ENCODE peak calls at places on chromosomes 2 and 18, in nine cellular contexts. One of them, this sample, is unnamed.
A peak's percentile ranks its signal among the peaks of the same experiment; 100 is the strongest.

GRCh38 chr2:226977775-226978190 is 141.9 kb downstream of the RHBDD1 start:
- DNase-seq in PC-3: peak; percentile 77
- DNase-seq in CD8-positive, alpha-beta T cell: no peak
- DNase-seq in spleen: no peak
- DNase-seq in astrocyte: peak; percentile 74
- DNase-seq in tibial artery: no peak
- DNase-seq in sigmoid colon: no peak
- DNase-seq in heart left ventricle: no peak
- DNase-seq in brain microvascular endothelial cell: peak; percentile 20
- DNase-seq in this sample: no peak

GRCh38 chr2:54897420-54898310 is 152.6 kb downstream of the RTN4 start:
- DNase-seq in brain microvascular endothelial cell: no peak
- DNase-seq in PC-3: no peak
- DNase-seq in CD8-positive, alpha-beta T cell: no peak
- DNase-seq in astrocyte: no peak
- DNase-seq in heart left ventricle: no peak
- DNase-seq in spleen: no peak
- DNase-seq in sigmoid colon: no peak
- DNase-seq in tibial artery: no peak
- DNase-seq in this sample: no peak

GRCh38 chr2:64003239-64003638 is 16.0 kb downstream of the VPS54 start:
- DNase-seq in tibial artery: no peak
- DNase-seq in sigmoid colon: no peak
- DNase-seq in PC-3: no peak
- DNase-seq in spleen: no peak
- DNase-seq in astrocyte: no peak
- DNase-seq in heart left ventricle: no peak
- DNase-seq in brain microvascular endothelial cell: no peak
- DNase-seq in CD8-positive, alpha-beta T cell: no peak
- DNase-seq in this sample: no peak

GRCh38 chr2:54040250-54040649 is 69.5 kb upstream of the PSME4 start:
- DNase-seq in heart left ventricle: no peak
- DNase-seq in PC-3: no peak
- DNase-seq in astrocyte: no peak
- DNase-seq in tibial artery: no peak
- DNase-seq in sigmoid colon: no peak
- DNase-seq in CD8-positive, alpha-beta T cell: no peak
- DNase-seq in spleen: no peak
- DNase-seq in brain microvascular endothelial cell: no peak
- DNase-seq in this sample: no peak

GRCh38 chr2:9554841-9555337 is 741 bp downstream of the ADAM17 start:
- DNase-seq in tibial artery: peak; percentile 74
- DNase-seq in PC-3: peak; percentile 58
- DNase-seq in brain microvascular endothelial cell: peak; percentile 75
- DNase-seq in astrocyte: peak; percentile 80
- DNase-seq in spleen: no peak
- DNase-seq in heart left ventricle: peak; percentile 50
- DNase-seq in sigmoid colon: no peak
- DNase-seq in CD8-positive, alpha-beta T cell: peak; percentile 16
- DNase-seq in this sample: no peak

GRCh38 chr2:187964742-187965141 is 326.9 kb upstream of the GULP1 start:
- DNase-seq in heart left ventricle: no peak
- DNase-seq in brain microvascular endothelial cell: peak; percentile 45
- DNase-seq in spleen: no peak
- DNase-seq in sigmoid colon: no peak
- DNase-seq in tibial artery: no peak
- DNase-seq in CD8-positive, alpha-beta T cell: no peak
- DNase-seq in astrocyte: peak; percentile 13
- DNase-seq in PC-3: peak; percentile 55
- DNase-seq in this sample: no peak

GRCh38 chr18:26051845-26052244 is 38.6 kb downstream of the SS18 start:
- DNase-seq in PC-3: no peak
- DNase-seq in tibial artery: no peak
- DNase-seq in astrocyte: no peak
- DNase-seq in CD8-positive, alpha-beta T cell: no peak
- DNase-seq in sigmoid colon: no peak
- DNase-seq in brain microvascular endothelial cell: no peak
- DNase-seq in spleen: no peak
- DNase-seq in heart left ventricle: no peak
- DNase-seq in this sample: no peak

GRCh38 chr18:45628979-45629958 is 14.0 kb downstream of the SLC14A2 start:
- DNase-seq in tibial artery: no peak
- DNase-seq in CD8-positive, alpha-beta T cell: no peak
- DNase-seq in heart left ventricle: no peak
- DNase-seq in spleen: peak; percentile 72
- DNase-seq in sigmoid colon: no peak
- DNase-seq in PC-3: peak; percentile 4
- DNase-seq in brain microvascular endothelial cell: peak; percentile 67
- DNase-seq in astrocyte: peak; percentile 71
- DNase-seq in this sample: no peak

GRCh38 chr2:240187989-240188590 is 47.6 kb upstream of the OTOS start:
- DNase-seq in heart left ventricle: no peak
- DNase-seq in astrocyte: no peak
- DNase-seq in sigmoid colon: peak; percentile 46
- DNase-seq in CD8-positive, alpha-beta T cell: no peak
- DNase-seq in PC-3: no peak
- DNase-seq in brain microvascular endothelial cell: no peak
- DNase-seq in tibial artery: no peak
- DNase-seq in spleen: peak; percentile 46
- DNase-seq in this sample: peak; percentile 19

GRCh38 chr2:240186191-240186725 is 45.8 kb upstream of the OTOS start:
- DNase-seq in CD8-positive, alpha-beta T cell: no peak
- DNase-seq in spleen: peak; percentile 38
- DNase-seq in sigmoid colon: peak; percentile 41
- DNase-seq in PC-3: no peak
- DNase-seq in astrocyte: no peak
- DNase-seq in tibial artery: no peak
- DNase-seq in brain microvascular endothelial cell: no peak
- DNase-seq in heart left ventricle: no peak
- DNase-seq in this sample: peak; percentile 46

GRCh38 chr2:240191001-240191400 is 50.5 kb upstream of the OTOS start:
- DNase-seq in brain microvascular endothelial cell: no peak
- DNase-seq in sigmoid colon: peak; percentile 45
- DNase-seq in CD8-positive, alpha-beta T cell: no peak
- DNase-seq in heart left ventricle: no peak
- DNase-seq in astrocyte: no peak
- DNase-seq in PC-3: no peak
- DNase-seq in tibial artery: no peak
- DNase-seq in spleen: peak; percentile 35
- DNase-seq in this sample: peak; percentile 45

GRCh38 chr2:240192661-240193060 is 52.2 kb upstream of the OTOS start:
- DNase-seq in brain microvascular endothelial cell: no peak
- DNase-seq in sigmoid colon: no peak
- DNase-seq in PC-3: no peak
- DNase-seq in CD8-positive, alpha-beta T cell: no peak
- DNase-seq in tibial artery: no peak
- DNase-seq in astrocyte: no peak
- DNase-seq in spleen: peak; percentile 14
- DNase-seq in heart left ventricle: no peak
- DNase-seq in this sample: peak; percentile 26

DNA sequence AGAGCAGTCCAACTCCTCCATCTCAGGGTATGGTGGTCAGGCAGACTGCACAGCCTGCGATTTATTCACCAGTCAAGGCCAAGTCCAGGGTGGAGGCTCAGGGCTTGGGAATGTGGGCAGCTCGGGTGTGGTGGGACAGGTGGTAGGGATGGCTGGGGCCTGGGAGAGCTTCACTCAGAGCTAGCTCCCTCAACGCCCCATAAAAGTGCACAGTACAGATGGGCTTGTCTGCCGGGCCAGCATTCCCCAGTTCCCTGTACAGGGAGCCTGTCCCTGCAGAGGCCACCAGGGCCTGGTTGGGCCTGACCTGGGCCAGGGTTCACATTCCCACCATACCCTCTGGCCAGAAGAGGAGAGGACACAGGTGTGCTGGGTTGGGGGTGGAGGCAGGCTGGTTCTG is 49.2 kb upstream of the OTOS start:
- DNase-seq in tibial artery: no peak
- DNase-seq in PC-3: no peak
- DNase-seq in spleen: peak; percentile 39
- DNase-seq in CD8-positive, alpha-beta T cell: no peak
- DNase-seq in brain microvascular endothelial cell: no peak
- DNase-seq in sigmoid colon: peak; percentile 34
- DNase-seq in astrocyte: no peak
- DNase-seq in heart left ventricle: no peak
- DNase-seq in this sample: peak; percentile 43
- H3K27me3 ChIP-seq in tibial artery: peaks cover 29% of the 10 kb centered on the region
- H3K27me3 ChIP-seq in PC-3: peaks cover 98% of the 10 kb centered on the region
- H3K27me3 ChIP-seq in spleen: peaks cover 24% of the 10 kb centered on the region
- H3K27me3 ChIP-seq in CD8-positive, alpha-beta T cell: no peaks in the 10 kb centered on the region
- H3K27me3 ChIP-seq in brain microvascular endothelial cell: no peaks in the 10 kb centered on the region
- H3K27me3 ChIP-seq in sigmoid colon: no peaks in the 10 kb centered on the region
- H3K27me3 ChIP-seq in astrocyte: peaks cover 5% of the 10 kb centered on the region
- H3K27me3 ChIP-seq in heart left ventricle: no peaks in the 10 kb centered on the region
- H3K27me3 ChIP-seq in this sample: no peaks in the 10 kb centered on the region

GRCh38 chr2:24231461-24231881 is 56.6 kb downstream of the FAM228A start:
- DNase-seq in sigmoid colon: no peak
- DNase-seq in tibial artery: no peak
- DNase-seq in heart left ventricle: no peak
- DNase-seq in PC-3: peak; percentile 11
- DNase-seq in astrocyte: peak; percentile 53
- DNase-seq in spleen: no peak
- DNase-seq in CD8-positive, alpha-beta T cell: no peak
- DNase-seq in brain microvascular endothelial cell: peak; percentile 54
- DNase-seq in this sample: no peak

GRCh38 chr2:24233321-24233720 is 58.5 kb downstream of the FAM228A start:
- DNase-seq in spleen: no peak
- DNase-seq in brain microvascular endothelial cell: no peak
- DNase-seq in sigmoid colon: no peak
- DNase-seq in heart left ventricle: no peak
- DNase-seq in PC-3: no peak
- DNase-seq in tibial artery: no peak
- DNase-seq in astrocyte: no peak
- DNase-seq in CD8-positive, alpha-beta T cell: no peak
- DNase-seq in this sample: no peak

GRCh38 chr2:24225883-24226282 is 51.0 kb downstream of the FAM228A start:
- DNase-seq in spleen: no peak
- DNase-seq in brain microvascular endothelial cell: no peak
- DNase-seq in heart left ventricle: no peak
- DNase-seq in sigmoid colon: no peak
- DNase-seq in PC-3: no peak
- DNase-seq in tibial artery: no peak
- DNase-seq in astrocyte: no peak
- DNase-seq in CD8-positive, alpha-beta T cell: no peak
- DNase-seq in this sample: no peak

GRCh38 chr2:24222946-24223345 is 48.1 kb downstream of the FAM228A start:
- DNase-seq in brain microvascular endothelial cell: no peak
- DNase-seq in CD8-positive, alpha-beta T cell: no peak
- DNase-seq in spleen: no peak
- DNase-seq in sigmoid colon: no peak
- DNase-seq in astrocyte: no peak
- DNase-seq in heart left ventricle: no peak
- DNase-seq in PC-3: no peak
- DNase-seq in tibial artery: no peak
- DNase-seq in this sample: no peak

GRCh38 chr2:24228470-24228869 is 53.6 kb downstream of the FAM228A start:
- DNase-seq in brain microvascular endothelial cell: no peak
- DNase-seq in CD8-positive, alpha-beta T cell: no peak
- DNase-seq in sigmoid colon: no peak
- DNase-seq in PC-3: peak; percentile 59
- DNase-seq in heart left ventricle: no peak
- DNase-seq in spleen: no peak
- DNase-seq in tibial artery: no peak
- DNase-seq in astrocyte: no peak
- DNase-seq in this sample: no peak
- H3K27ac ChIP-seq in brain microvascular endothelial cell: no peak overlapping the region
- H3K27ac ChIP-seq in CD8-positive, alpha-beta T cell: no peak overlapping the region
- H3K27ac ChIP-seq in sigmoid colon: no peak overlapping the region
- H3K27ac ChIP-seq in PC-3: no peak overlapping the region
- H3K27ac ChIP-seq in heart left ventricle: no peak overlapping the region
- H3K27ac ChIP-seq in spleen: no peak overlapping the region
- H3K27ac ChIP-seq in tibial artery: no peak overlapping the region
- H3K27ac ChIP-seq in astrocyte: no peak overlapping the region
- H3K27ac ChIP-seq in this sample: no peak overlapping the region

GRCh38 chr2:176078440-176079284 is 5.1 kb downstream of the EVX2 start:
- DNase-seq in heart left ventricle: no peak
- DNase-seq in sigmoid colon: no peak
- DNase-seq in astrocyte: no peak
- DNase-seq in tibial artery: no peak
- DNase-seq in brain microvascular endothelial cell: no peak
- DNase-seq in PC-3: no peak
- DNase-seq in CD8-positive, alpha-beta T cell: no peak
- DNase-seq in spleen: no peak
- DNase-seq in this sample: no peak

GRCh38 chr2:176081451-176081992 is 2.2 kb downstream of the EVX2 start:
- DNase-seq in PC-3: no peak
- DNase-seq in brain microvascular endothelial cell: no peak
- DNase-seq in sigmoid colon: no peak
- DNase-seq in tibial artery: no peak
- DNase-seq in astrocyte: no peak
- DNase-seq in CD8-positive, alpha-beta T cell: peak; percentile 7
- DNase-seq in heart left ventricle: no peak
- DNase-seq in spleen: no peak
- DNase-seq in this sample: no peak

GRCh38 chr2:176079285-176079830 is 4.4 kb downstream of the EVX2 start:
- DNase-seq in tibial artery: no peak
- DNase-seq in astrocyte: no peak
- DNase-seq in brain microvascular endothelial cell: no peak
- DNase-seq in heart left ventricle: no peak
- DNase-seq in spleen: no peak
- DNase-seq in sigmoid colon: no peak
- DNase-seq in CD8-positive, alpha-beta T cell: no peak
- DNase-seq in PC-3: no peak
- DNase-seq in this sample: no peak

GRCh38 chr2:176080540-176081355 is 3.0 kb downstream of the EVX2 start:
- DNase-seq in sigmoid colon: peak; percentile 90
- DNase-seq in heart left ventricle: no peak
- DNase-seq in spleen: no peak
- DNase-seq in astrocyte: no peak
- DNase-seq in tibial artery: no peak
- DNase-seq in brain microvascular endothelial cell: no peak
- DNase-seq in PC-3: no peak
- DNase-seq in CD8-positive, alpha-beta T cell: peak; percentile 9
- DNase-seq in this sample: no peak

GRCh38 chr2:176079851-176080539 is 3.8 kb downstream of the EVX2 start:
- DNase-seq in heart left ventricle: no peak
- DNase-seq in brain microvascular endothelial cell: no peak
- DNase-seq in spleen: no peak
- DNase-seq in tibial artery: no peak
- DNase-seq in sigmoid colon: no peak
- DNase-seq in CD8-positive, alpha-beta T cell: no peak
- DNase-seq in astrocyte: no peak
- DNase-seq in PC-3: no peak
- DNase-seq in this sample: no peak
- H3K4me3 ChIP-seq in heart left ventricle: peak overlapping the region; percentile 40
- H3K4me3 ChIP-seq in brain microvascular endothelial cell: no peak overlapping the region
- H3K4me3 ChIP-seq in spleen: peak overlapping the region; percentile 6
- H3K4me3 ChIP-seq in tibial artery: peak overlapping the region; percentile 35
- H3K4me3 ChIP-seq in sigmoid colon: peak overlapping the region; percentile 54
- H3K4me3 ChIP-seq in CD8-positive, alpha-beta T cell: no peak overlapping the region
- H3K4me3 ChIP-seq in astrocyte: no peak overlapping the region
- H3K4me3 ChIP-seq in PC-3: no peak overlapping the region
- H3K4me3 ChIP-seq in this sample: no peak overlapping the region

DNA sequence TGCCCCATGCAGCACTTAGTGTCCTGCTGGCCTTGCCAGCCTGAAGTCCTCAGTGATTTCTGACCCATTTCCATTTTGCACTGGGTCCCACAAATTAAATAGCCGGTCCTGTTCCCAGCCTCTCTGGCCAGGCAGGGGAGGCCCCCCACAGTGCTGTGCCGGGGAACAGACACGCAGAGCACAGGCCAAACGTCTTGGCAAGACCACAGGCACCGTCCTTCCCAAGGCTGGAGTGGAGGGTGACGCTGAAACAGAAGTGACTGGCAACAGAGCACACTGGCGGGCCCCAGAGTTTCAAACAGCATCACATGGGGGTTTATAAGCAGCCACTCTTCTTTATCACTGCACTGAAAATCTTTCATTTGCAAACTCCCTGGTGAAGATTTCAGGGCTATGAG is 52.2 kb downstream of the EDAR start:
- DNase-seq in sigmoid colon: no peak
- DNase-seq in brain microvascular endothelial cell: no peak
- DNase-seq in heart left ventricle: peak; percentile 72
- DNase-seq in tibial artery: no peak
- DNase-seq in PC-3: no peak
- DNase-seq in astrocyte: no peak
- DNase-seq in CD8-positive, alpha-beta T cell: no peak
- DNase-seq in spleen: no peak
- DNase-seq in this sample: no peak
- H3K27me3 ChIP-seq in sigmoid colon: no peaks in the 10 kb centered on the region
- H3K27me3 ChIP-seq in brain microvascular endothelial cell: peaks cover 17% of the 10 kb centered on the region
- H3K27me3 ChIP-seq in heart left ventricle: no peaks in the 10 kb centered on the region
- H3K27me3 ChIP-seq in tibial artery: peaks cover 10% of the 10 kb centered on the region
- H3K27me3 ChIP-seq in PC-3: no peaks in the 10 kb centered on the region
- H3K27me3 ChIP-seq in astrocyte: peaks cover 35% of the 10 kb centered on the region
- H3K27me3 ChIP-seq in CD8-positive, alpha-beta T cell: no peaks in the 10 kb centered on the region
- H3K27me3 ChIP-seq in spleen: peaks cover 8% of the 10 kb centered on the region
- H3K27me3 ChIP-seq in this sample: no peaks in the 10 kb centered on the region

This sample was measured in aorta.